ENCODE peak calls at places on chromosome 1, in five cellular contexts. Q is testis, P is AG04450, J is suprapubic skin, G is foreskin fibroblast. Y is an unnamed sample.

GRCh38 chr1:238985312-238985711 is 401.1 kb upstream of the CHRM3 start:
- DNase-seq in J (no peak), P (no peak), Q (no peak), G (no peak), Y (no peak)

GRCh38 chr1:33927721-33928120 is 63.8 kb downstream of the HMGB4 start:
- DNase-seq in Q (no peak), J (no peak), P (peak), G (no peak), Y (no peak)

GRCh38 chr1:229024528-229025119 is 246.3 kb upstream of the RAB4A start:
- DNase-seq in Q (peak), P (peak), J (no peak), G (peak), Y (no peak)

GRCh38 chr1:29391362-29391880 is 155.1 kb downstream of the PTPRU start:
- DNase-seq in J (no peak), G (no peak), Q (peak), P (no peak), Y (no peak)

GRCh38 chr1:202210370-202210769 is 16.8 kb downstream of the LGR6 start:
- DNase-seq in P (no peak), Q (no peak), G (peak), J (no peak), Y (no peak)

GRCh38 chr1:42370876-42371549 is 9.6 kb upstream of the RIMKLA start:
- DNase-seq in J (no peak), G (no peak), P (no peak), Q (no peak), Y (no peak)

GRCh38 chr1:115838805-115839705 is 1.9 kb downstream of the NHLH2 start:
- DNase-seq in J (peak), P (no peak), Q (peak), G (peak), Y (no peak)

GRCh38 chr1:186250529-186250928 is 124.5 kb downstream of the TPR start:
- DNase-seq in G (no peak), J (no peak), Q (no peak), P (no peak), Y (no peak)

GRCh38 chr1:192010406-192010805 is 147.9 kb upstream of the RGS18 start:
- DNase-seq in P (peak), J (no peak), Q (no peak), G (peak), Y (no peak)

GRCh38 chr1:174626031-174627020 is 178.6 kb downstream of the GPR52 start:
- DNase-seq in G (peak), P (no peak), J (no peak), Q (no peak), Y (no peak)

GRCh38 chr1:17826165-17826488 is 71.0 kb downstream of the ACTL8 start:
- DNase-seq in J (no peak), Q (peak), G (no peak), P (no peak), Y (no peak)

GRCh38 chr1:162230096-162230495 is 146.6 kb downstream of the SPATA46 start:
- DNase-seq in Q (no peak), P (no peak), J (no peak), G (no peak), Y (no peak)

GRCh38 chr1:54989968-54990810 is 8.5 kb upstream of the BSND start:
- DNase-seq in G (no peak), P (no peak), Q (no peak), J (no peak), Y (peak)
- TF ChIP-seq CTCF in G (no peak), P (no peak), Q (no peak), J (no peak), Y (no peak)

GRCh38 chr1:68279846-68280245 is 47.5 kb upstream of the WLS start:
- DNase-seq in P (no peak), G (no peak), J (no peak), Q (no peak), Y (no peak)

GRCh38 chr1:68278221-68278620 is 45.9 kb upstream of the WLS start:
- DNase-seq in G (no peak), P (no peak), J (no peak), Q (no peak), Y (no peak)

GRCh38 chr1:68285046-68285445 is 52.7 kb upstream of the WLS start:
- DNase-seq in J (no peak), Q (no peak), P (no peak), G (no peak), Y (no peak)

GRCh38 chr1:68276448-68276847 is 44.1 kb upstream of the WLS start:
- DNase-seq in P (no peak), J (no peak), G (no peak), Q (no peak), Y (no peak)

DNA sequence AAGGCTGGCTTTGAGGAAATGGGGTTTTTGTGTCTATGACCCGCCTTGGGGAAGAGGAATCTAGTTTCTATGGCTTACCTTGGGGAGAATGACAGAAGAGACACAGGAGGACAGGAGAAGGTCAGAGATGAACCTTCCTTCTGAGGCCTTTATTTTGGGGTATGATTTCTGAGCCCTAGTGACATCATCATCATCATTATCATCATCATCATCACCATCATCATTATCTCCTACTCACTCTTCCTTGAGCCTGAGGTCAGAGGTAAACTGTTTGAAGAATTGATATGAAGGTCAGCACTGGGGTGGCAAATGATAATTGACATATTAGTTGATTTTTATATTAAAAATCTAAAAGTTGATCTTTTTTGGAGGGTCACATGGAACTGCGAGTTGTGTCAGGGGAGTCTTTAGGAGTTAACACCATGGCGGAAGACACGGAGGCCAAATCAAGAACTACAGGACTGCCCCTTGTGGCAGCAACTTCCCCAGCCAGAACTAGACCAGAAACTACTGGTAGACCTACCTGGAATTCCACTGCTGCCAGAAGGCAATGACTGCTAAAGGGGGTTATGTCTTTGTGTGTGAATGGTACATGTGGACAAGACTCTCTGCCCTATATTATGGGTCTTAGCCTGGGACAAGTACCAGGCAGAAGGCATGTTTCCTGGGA is 49.8 kb upstream of the WLS start:
- DNase-seq in J (no peak), Q (no peak), G (no peak), P (no peak), Y (no peak)
- TF ChIP-seq CTCF in J (no peak), Q (no peak), G (no peak), P (no peak), Y (no peak)

GRCh38 chr1:50218344-50218743 is 109.6 kb downstream of the ELAVL4 start:
- DNase-seq in P (no peak), G (no peak), J (no peak), Q (no peak), Y (no peak)
- TF ChIP-seq CTCF in P (no peak), G (no peak), J (no peak), Q (no peak), Y (no peak)

GRCh38 chr1:181104042-181104789 is 15.7 kb downstream of the IER5 start:
- DNase-seq in P (no peak), J (no peak), Q (no peak), G (no peak), Y (no peak)
- TF ChIP-seq CTCF in P (no peak), J (no peak), Q (no peak), G (no peak), Y (no peak)

GRCh38 chr1:153288634-153289275 is 24.0 kb downstream of the PGLYRP3 start:
- DNase-seq in G (no peak), J (no peak), Q (no peak), P (no peak), Y (no peak)
- TF ChIP-seq CTCF in G (peak), J (peak), Q (peak), P (peak), Y (peak)

GRCh38 chr1:110519125-110519810 is at the start of gene KCNA10:
- DNase-seq in P (no peak), G (no peak), Q (no peak), J (no peak), Y (peak)
- TF ChIP-seq CTCF in P (no peak), G (no peak), Q (no peak), J (no peak), Y (no peak)

DNA sequence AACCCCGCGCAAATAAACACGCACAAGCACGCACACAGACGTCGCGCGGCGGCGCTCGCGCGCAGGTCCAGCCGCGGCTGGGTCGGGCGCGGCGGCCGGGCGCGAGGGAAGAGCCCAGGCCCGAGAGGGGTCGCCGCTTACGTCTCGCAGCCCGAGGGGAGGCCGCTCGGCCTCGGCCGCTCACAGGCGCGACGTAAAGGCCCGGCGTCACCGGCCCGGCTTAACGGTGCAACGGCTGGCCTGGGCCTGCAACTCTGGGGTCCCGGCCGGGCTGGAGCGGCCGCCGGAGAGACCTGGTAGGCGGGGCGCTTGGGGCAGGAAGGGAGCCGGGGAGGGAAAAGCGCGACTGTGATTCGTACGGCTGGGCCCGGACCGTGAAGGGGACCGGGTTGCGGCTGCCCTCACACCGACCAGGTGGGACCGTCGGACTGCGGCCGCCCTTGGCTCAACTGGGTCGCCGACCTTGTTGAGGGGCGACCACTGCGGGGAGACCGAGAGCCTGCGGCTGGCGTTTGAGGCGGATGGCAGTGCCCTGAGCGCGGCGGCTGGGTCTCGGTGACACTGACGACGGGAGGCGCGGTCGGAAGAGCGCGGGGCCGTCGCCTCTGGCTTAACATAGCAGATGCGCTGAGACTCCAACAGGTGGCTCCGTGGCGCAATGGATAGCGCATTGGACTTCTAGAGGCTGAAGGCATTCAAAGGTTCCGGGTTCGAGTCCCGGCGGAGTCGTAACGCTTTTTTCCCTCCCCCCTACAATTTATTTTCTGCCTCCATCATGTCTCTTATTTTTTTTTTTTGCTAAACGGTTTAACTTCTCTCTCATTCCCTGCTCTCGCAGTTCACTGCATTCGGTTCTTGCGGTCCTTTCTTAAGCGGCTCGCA is 31.8 kb downstream of the DNTTIP2 start:
- DNase-seq in J (peak), Q (peak), G (peak), P (peak), Y (peak)
- TF ChIP-seq CTCF in J (no peak), Q (no peak), G (no peak), P (no peak), Y (peak)